ENCODE peak calls at places on chromosome 21, in nine cellular contexts. X, F, G, N, R, E, Q, J and W are unnamed samples.

GRCh38 chr21:46119565-46120271 is 21.8 kb downstream of the COL6A2 start:
- DNase-seq in X (no peak), G (peak), E (no peak), F (peak), N (peak), J (no peak), R (no peak), Q (no peak), W (no peak)

GRCh38 chr21:39788383-39788782 is 43.4 kb downstream of the IGSF5 start:
- DNase-seq in Q (no peak), G (peak), N (peak), J (peak), R (peak), F (peak), E (peak), X (peak), W (peak)

GRCh38 chr21:30981403-30981802 is 56.9 kb downstream of the KRTAP19-8 start:
- DNase-seq in F (no peak), Q (no peak), G (no peak), X (no peak), J (no peak), N (no peak), E (peak), R (peak), W (no peak)

GRCh38 chr21:25963186-25963585 is 207.4 kb downstream of the APP start:
- DNase-seq in J (no peak), X (no peak), N (no peak), F (no peak), G (no peak), Q (no peak), E (peak), R (no peak), W (no peak)

GRCh38 chr21:31732891-31733520 is 1.1 kb upstream of the SCAF4 start:
- DNase-seq in E (no peak), Q (no peak), N (peak), G (no peak), X (no peak), F (no peak), R (peak), J (peak), W (no peak)

GRCh38 chr21:29078884-29079765 is 5.7 kb upstream of the CCT8 start:
- DNase-seq in X (peak), E (peak), R (peak), Q (no peak), G (no peak), J (no peak), F (no peak), N (no peak), W (no peak)

GRCh38 chr21:10430007-10430406 is 91.4 kb upstream of the TPTE start:
- DNase-seq in F (no peak), R (no peak), X (no peak), N (no peak), G (no peak), E (no peak), Q (peak), J (no peak), W (no peak)

GRCh38 chr21:39445339-39446269 is at the start of gene LCA5L:
- DNase-seq in E (peak), G (peak), F (peak), X (peak), N (peak), Q (peak), R (peak), J (peak), W (peak)

GRCh38 chr21:15421521-15421920 is 308.3 kb upstream of the USP25 start:
- DNase-seq in N (no peak), X (no peak), R (no peak), F (no peak), J (no peak), E (no peak), Q (no peak), G (no peak), W (no peak)

GRCh38 chr21:15015622-15016471 is 49.0 kb downstream of the NRIP1 start:
- DNase-seq in G (no peak), R (no peak), J (no peak), X (no peak), Q (no peak), F (no peak), N (no peak), E (peak), W (no peak)

GRCh38 chr21:39837861-39838359 is 29.3 kb upstream of the PCP4 start:
- DNase-seq in R (no peak), G (no peak), F (no peak), X (no peak), Q (no peak), E (no peak), J (no peak), N (no peak), W (no peak)

GRCh38 chr21:46323227-46323709 is 402 bp downstream of the C21orf58 start:
- DNase-seq in Q (no peak), E (no peak), J (peak), X (no peak), F (no peak), R (peak), N (no peak), G (no peak), W (no peak)

GRCh38 chr21:28962465-28962864 is 30.2 kb downstream of the LTN1 start:
- DNase-seq in R (no peak), Q (no peak), J (no peak), X (no peak), F (no peak), N (no peak), E (no peak), G (no peak), W (no peak)

GRCh38 chr21:15627011-15627410 is 102.8 kb upstream of the USP25 start:
- DNase-seq in R (no peak), X (no peak), Q (no peak), J (no peak), N (no peak), E (no peak), F (no peak), G (no peak), W (no peak)

GRCh38 chr21:30340714-30341573 is 3.5 kb upstream of the KRTAP27-1 start:
- DNase-seq in J (peak), F (no peak), E (peak), Q (peak), X (peak), G (no peak), R (peak), N (no peak), W (peak)

GRCh38 chr21:38988211-38989096 is 182.7 kb downstream of the ETS2 start:
- DNase-seq in Q (no peak), R (no peak), E (no peak), F (no peak), N (no peak), X (peak), G (no peak), J (peak), W (no peak)

GRCh38 chr21:46509760-46510159 is 51.1 kb downstream of the DIP2A start:
- DNase-seq in N (no peak), G (no peak), X (no peak), F (no peak), Q (no peak), E (peak), R (no peak), J (no peak), W (no peak)

GRCh38 chr21:25750085-25750484 is 15.3 kb downstream of the GABPA start:
- DNase-seq in G (no peak), N (no peak), E (no peak), X (no peak), Q (no peak), R (peak), F (no peak), J (no peak), W (no peak)

GRCh38 chr21:15240846-15241245 is 176.0 kb upstream of the NRIP1 start:
- DNase-seq in R (no peak), Q (no peak), G (no peak), X (no peak), F (no peak), J (no peak), N (no peak), E (no peak), W (no peak)

GRCh38 chr21:25980710-25981109 is 189.9 kb downstream of the APP start:
- DNase-seq in F (no peak), G (no peak), N (no peak), J (no peak), R (no peak), Q (no peak), E (no peak), X (no peak), W (no peak)

GRCh38 chr21:42820513-42821465 is 58.5 kb downstream of the WDR4 start:
- DNase-seq in R (no peak), N (no peak), Q (no peak), J (no peak), E (no peak), F (no peak), G (no peak), X (no peak), W (no peak)

GRCh38 chr21:32094792-32095191 is 184.1 kb downstream of the MIS18A start:
- DNase-seq in X (no peak), R (no peak), E (peak), Q (no peak), G (no peak), N (no peak), F (no peak), J (no peak), W (no peak)

GRCh38 chr21:43272591-43272990 is 103.8 kb downstream of the CRYAA start:
- DNase-seq in E (no peak), R (no peak), X (no peak), J (no peak), N (no peak), F (no peak), Q (no peak), G (no peak), W (no peak)

GRCh38 chr21:46124926-46125845 is 27.3 kb downstream of the COL6A2 start:
- DNase-seq in R (no peak), J (no peak), G (peak), F (peak), N (peak), Q (no peak), E (no peak), X (no peak), W (peak)

GRCh38 chr21:14116080-14116481 is 94.7 kb downstream of the LIPI start:
- DNase-seq in J (no peak), F (no peak), E (no peak), G (no peak), R (no peak), Q (peak), X (no peak), N (no peak), W (no peak)

GRCh38 chr21:18204931-18205330 is 39.7 kb upstream of the CHODL start:
- DNase-seq in Q (no peak), N (no peak), X (no peak), R (peak), E (peak), J (peak), G (no peak), F (no peak), W (no peak)
- TF ChIP-seq CTCF in Q (no peak), N (no peak), X (no peak), R (no peak), E (peak), J (peak), G (no peak), F (no peak), W (no peak)

GRCh38 chr21:37032293-37032692 is 25.8 kb downstream of the RIPPLY3 start:
- DNase-seq in E (no peak), X (no peak), F (no peak), G (no peak), J (no peak), Q (no peak), N (no peak), R (no peak), W (no peak)

GRCh38 chr21:37032877-37033471 is 26.5 kb downstream of the RIPPLY3 start:
- DNase-seq in R (no peak), N (no peak), X (no peak), Q (no peak), F (no peak), E (peak), J (no peak), G (no peak), W (no peak)

GRCh38 chr21:37030864-37031263 is 24.4 kb downstream of the RIPPLY3 start:
- DNase-seq in J (no peak), Q (no peak), R (no peak), G (no peak), E (no peak), X (no peak), F (no peak), N (no peak), W (no peak)

DNA sequence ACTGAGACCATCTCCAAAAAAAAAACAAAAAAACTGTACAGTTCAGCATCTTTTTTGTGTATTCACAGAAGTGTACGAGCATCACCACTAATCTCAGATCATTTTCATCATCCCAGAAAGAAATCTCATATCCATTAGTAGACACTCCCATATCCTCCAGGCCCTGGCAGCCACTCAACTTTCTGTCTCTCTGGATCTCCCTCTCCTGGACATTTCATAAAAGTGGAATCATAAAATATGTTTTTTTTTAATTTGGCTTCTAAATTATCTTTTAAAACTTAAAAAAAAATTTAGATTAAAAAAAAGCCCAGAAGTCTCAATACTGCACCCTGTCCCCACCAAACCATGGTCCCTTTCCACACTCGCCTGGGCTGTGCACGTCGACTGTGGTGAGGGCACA is 22.1 kb downstream of the RIPPLY3 start:
- DNase-seq in N (no peak), R (no peak), G (no peak), Q (no peak), X (no peak), F (no peak), J (no peak), E (peak), W (no peak)
- TF ChIP-seq CTCF in N (no peak), R (no peak), G (no peak), Q (no peak), X (no peak), F (no peak), J (no peak), E (no peak), W (no peak)

DNA sequence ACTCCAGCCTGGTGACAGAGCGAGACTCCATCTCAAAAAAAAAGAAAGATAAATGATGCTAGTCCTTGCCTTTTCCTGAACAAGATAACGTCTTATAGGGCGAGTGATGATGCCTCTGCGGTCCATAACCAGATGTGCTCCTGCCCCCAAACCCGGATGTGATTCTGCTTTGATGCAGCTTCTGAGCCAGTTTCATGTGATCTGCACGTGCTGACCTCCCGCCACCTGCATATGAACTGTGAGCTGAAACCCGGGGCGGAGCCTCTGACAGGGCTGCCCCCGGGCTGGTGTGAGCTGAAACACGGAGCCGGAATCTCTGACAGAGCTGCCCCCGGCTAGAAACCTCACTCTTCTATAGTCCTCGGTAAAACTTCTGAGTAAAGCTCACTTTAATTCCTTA is 1.3 kb downstream of the KRTAP12-4 start:
- DNase-seq in R (no peak), X (no peak), N (no peak), J (no peak), Q (no peak), F (no peak), G (no peak), E (no peak), W (no peak)
- TF ChIP-seq CTCF in R (no peak), X (no peak), N (no peak), J (no peak), Q (no peak), F (no peak), G (no peak), E (no peak), W (no peak)

GRCh38 chr21:44927259-44927586 is 6.5 kb upstream of the ITGB2 start:
- DNase-seq in G (no peak), N (no peak), E (no peak), R (no peak), X (no peak), F (peak), Q (no peak), J (no peak), W (no peak)

GRCh38 chr21:44929242-44929798 is 8.6 kb upstream of the ITGB2 start:
- DNase-seq in N (no peak), R (no peak), E (no peak), J (no peak), Q (no peak), X (no peak), G (no peak), F (peak), W (no peak)

GRCh38 chr21:44926364-44927101 is 5.8 kb upstream of the ITGB2 start:
- DNase-seq in N (no peak), F (peak), R (no peak), E (no peak), Q (no peak), J (no peak), G (no peak), X (no peak), W (no peak)

GRCh38 chr21:44929799-44930542 is 9.3 kb upstream of the ITGB2 start:
- DNase-seq in E (no peak), G (no peak), R (no peak), N (no peak), X (no peak), Q (peak), J (no peak), F (peak), W (no peak)

DNA sequence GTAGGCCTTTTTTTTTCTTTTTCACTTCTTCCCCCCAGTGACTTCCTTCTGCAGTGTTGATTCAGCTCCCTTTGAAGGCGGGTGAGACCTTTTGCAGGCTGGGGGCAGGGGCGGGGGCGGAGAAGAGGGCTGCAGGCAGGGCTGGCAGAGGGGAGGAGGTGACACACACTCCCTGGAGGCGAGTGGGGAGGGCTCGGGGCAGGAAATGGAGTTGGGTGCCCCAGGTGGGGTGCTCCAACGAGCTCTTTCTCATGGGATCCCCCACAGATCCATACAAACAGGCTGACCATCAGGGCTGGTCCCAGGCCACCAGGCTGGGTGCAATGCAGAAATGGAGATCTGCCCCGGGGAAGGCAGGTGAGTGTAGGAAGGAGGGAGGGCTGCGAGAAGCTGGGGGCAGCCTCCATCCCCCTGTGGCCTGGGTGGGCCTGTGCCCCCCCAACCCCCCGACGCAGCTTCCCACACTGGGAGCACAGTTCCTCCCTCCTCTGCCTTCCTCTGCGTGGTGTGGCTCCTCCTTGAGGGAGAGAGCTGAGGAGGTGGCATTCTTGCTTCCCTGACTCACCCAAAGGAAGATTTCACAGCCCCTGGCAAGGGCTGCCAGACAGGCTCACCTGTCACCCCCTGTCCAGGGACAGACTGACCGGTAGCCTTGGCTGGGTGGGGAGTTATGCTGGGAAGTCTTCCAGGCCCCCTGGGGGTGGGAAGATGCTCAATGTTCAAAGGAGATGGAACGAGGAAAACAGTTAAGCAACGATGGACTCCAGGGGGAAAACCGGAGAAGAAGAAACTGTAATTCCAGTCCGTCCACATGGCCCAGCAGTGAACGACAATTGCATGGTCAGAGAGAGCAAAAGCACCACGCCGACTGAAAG is 7.1 kb upstream of the ITGB2 start:
- DNase-seq in Q (peak), G (no peak), F (peak), J (no peak), E (peak), X (no peak), N (no peak), R (peak), W (no peak)
- TF ChIP-seq CTCF in Q (no peak), G (no peak), F (no peak), J (no peak), E (peak), X (no peak), N (no peak), R (no peak), W (no peak)

GRCh38 chr21:21230672-21231071 is 232.5 kb downstream of the NCAM2 start:
- DNase-seq in Q (no peak), E (no peak), X (no peak), F (no peak), N (no peak), J (peak), R (peak), G (no peak), W (no peak)

GRCh38 chr21:21226472-21226871 is 228.3 kb downstream of the NCAM2 start:
- DNase-seq in Q (no peak), E (no peak), N (no peak), J (no peak), G (no peak), F (no peak), X (no peak), R (no peak), W (no peak)

GRCh38 chr21:21236981-21237380 is 238.8 kb downstream of the NCAM2 start:
- DNase-seq in N (no peak), E (peak), G (no peak), Q (no peak), X (no peak), J (no peak), R (no peak), F (no peak), W (no peak)

DNA sequence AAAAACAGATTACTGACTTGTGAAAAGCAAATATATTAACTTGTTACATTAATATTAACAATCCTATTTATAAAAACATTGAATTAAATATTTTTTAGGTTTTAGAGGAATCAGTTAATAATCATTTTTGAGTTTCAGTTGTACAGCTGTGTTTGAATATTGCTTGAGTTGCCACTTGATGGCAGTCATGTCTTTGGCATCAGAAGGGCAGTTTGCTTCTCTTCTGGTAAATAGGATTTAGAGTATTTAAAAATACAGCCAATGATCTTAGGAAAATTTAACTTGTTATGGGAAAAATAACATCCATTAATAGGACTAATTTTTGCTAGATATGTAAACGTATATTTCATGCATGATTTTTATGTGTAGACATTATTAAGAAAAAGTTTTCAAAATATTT is 234.1 kb downstream of the NCAM2 start:
- DNase-seq in G (no peak), Q (no peak), F (no peak), J (peak), X (no peak), E (peak), R (peak), N (no peak), W (no peak)
- TF ChIP-seq CTCF in G (no peak), Q (no peak), F (no peak), J (peak), X (no peak), E (peak), R (peak), N (peak), W (peak)

DNA sequence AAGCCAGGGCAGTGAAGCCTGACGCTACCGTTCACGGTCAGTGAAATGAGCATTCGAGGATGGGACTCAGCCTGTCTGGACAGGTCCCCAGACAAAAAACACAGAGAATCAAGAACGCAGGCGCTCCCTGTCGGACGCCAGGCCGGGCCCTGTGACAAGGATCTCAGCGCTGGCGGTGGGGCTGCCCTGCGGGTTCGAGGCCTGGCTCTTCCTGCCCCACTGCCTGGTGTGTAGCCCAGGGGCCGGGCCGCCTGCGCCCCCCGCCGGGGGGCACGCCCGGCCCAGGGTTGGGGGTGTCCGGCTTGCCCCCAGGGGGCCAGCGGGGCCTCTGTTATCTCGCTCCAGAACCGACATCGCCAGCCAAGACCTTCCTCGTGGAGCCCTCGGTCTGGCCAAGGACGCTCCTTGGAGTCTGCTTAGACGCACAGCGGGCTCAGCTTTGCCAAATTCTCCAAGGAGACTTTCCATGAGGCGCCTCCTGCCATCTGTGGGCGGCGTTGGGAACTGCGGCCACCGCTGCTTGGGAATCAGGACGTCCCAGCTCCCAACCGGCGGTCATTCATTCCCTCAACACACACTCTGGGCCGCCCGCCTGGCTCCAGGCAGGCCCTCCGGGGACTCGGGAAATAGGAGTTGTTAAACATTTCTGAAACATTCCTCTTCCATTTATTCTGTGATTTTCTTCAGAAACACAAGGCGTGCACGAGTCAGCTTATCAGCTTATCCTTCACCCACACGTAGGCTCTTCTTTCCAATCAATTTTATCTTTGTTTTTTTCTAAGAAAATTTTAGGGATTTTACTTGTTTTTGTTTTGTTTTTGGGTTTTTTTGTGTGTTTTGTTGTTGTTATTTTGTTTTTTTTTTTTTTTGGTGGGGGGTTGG is 11.3 kb upstream of the RIPK4 start:
- DNase-seq in F (peak), Q (no peak), G (peak), X (peak), E (peak), R (peak), J (peak), N (peak), W (peak)
- TF ChIP-seq CTCF in F (peak), Q (peak), G (peak), X (no peak), E (peak), R (peak), J (peak), N (peak), W (peak)